ENCODE peak calls at places on chromosomes 1 and 21, in ten cellular contexts. Y, W, D, U, C, G, R, O, J and I are unnamed samples.

GRCh38 chr21:42437786-42438185 is 34.1 kb downstream of the UBASH3A start:
- DNase-seq in Y (no peak), W (no peak), D (peak; percentile 2), U (peak; percentile 74), C (peak; percentile 59), G (no peak), R (no peak), O (peak; percentile 20), J (peak; percentile 27), I (no peak)

GRCh38 chr1:21936366-21937031 is 611 bp downstream of the HSPG2 start:
- DNase-seq in Y (no peak), W (no peak), D (no peak), U (peak; percentile 39), C (no peak), G (no peak), R (no peak), O (no peak), J (no peak), I (no peak)

GRCh38 chr1:18018381-18018780 is 89.2 kb upstream of the IGSF21 start:
- DNase-seq in Y (no peak), W (no peak), D (no peak), U (no peak), C (no peak), G (no peak), R (no peak), O (no peak), J (no peak), I (no peak)

GRCh38 chr1:119079881-119080280 is 60.6 kb downstream of the WARS2 start:
- DNase-seq in Y (no peak), W (no peak), D (no peak), U (no peak), C (no peak), G (no peak), R (no peak), O (no peak), J (no peak), I (no peak)

GRCh38 chr21:42419845-42420244 is 16.1 kb downstream of the UBASH3A start:
- DNase-seq in Y (no peak), W (no peak), D (no peak), U (no peak), C (no peak), G (no peak), R (no peak), O (no peak), J (no peak), I (no peak)

GRCh38 chr1:155979525-155980343 is 1.4 kb upstream of the ARHGEF2 start:
- DNase-seq in Y (no peak), W (peak; percentile 58), D (no peak), U (no peak), C (no peak), G (no peak), R (no peak), O (no peak), J (no peak), I (no peak)

GRCh38 chr1:151098126-151098525 is 27.6 kb downstream of the GABPB2 start:
- DNase-seq in Y (no peak), W (no peak), D (no peak), U (no peak), C (no peak), G (no peak), R (no peak), O (no peak), J (no peak), I (no peak)

GRCh38 chr1:62882705-62883104 is 98.8 kb downstream of the ATG4C start:
- DNase-seq in Y (no peak), W (no peak), D (no peak), U (no peak), C (no peak), G (no peak), R (no peak), O (no peak), J (no peak), I (no peak)

GRCh38 chr1:62337785-62338631 is 18.8 kb upstream of the KANK4 start:
- DNase-seq in Y (no peak), W (no peak), D (no peak), U (peak; percentile 70), C (no peak), G (no peak), R (no peak), O (peak; percentile 61), J (no peak), I (peak; percentile 33)

GRCh38 chr1:37718181-37718900 is 26.0 kb downstream of the CDCA8 start:
- DNase-seq in Y (no peak), W (no peak), D (no peak), U (no peak), C (no peak), G (no peak), R (no peak), O (no peak), J (no peak), I (no peak)

GRCh38 chr21:42562258-42562657 is 48.6 kb downstream of the SLC37A1 start:
- DNase-seq in Y (no peak), W (no peak), D (no peak), U (no peak), C (no peak), G (no peak), R (no peak), O (no peak), J (no peak), I (no peak)

GRCh38 chr1:8016244-8017241 is 9.6 kb downstream of the ERRFI1 start:
- DNase-seq in Y (no peak), W (no peak), D (no peak), U (no peak), C (no peak), G (no peak), R (no peak), O (no peak), J (no peak), I (peak; percentile 33)

GRCh38 chr1:32396482-32396881 is 2.2 kb upstream of the BSDC1 start:
- DNase-seq in Y (no peak), W (no peak), D (no peak), U (no peak), C (no peak), G (no peak), R (no peak), O (no peak), J (no peak), I (no peak)

GRCh38 chr1:32394141-32394889 is at the start of gene BSDC1:
- DNase-seq in Y (peak; percentile 99), W (peak; percentile 97), D (peak; percentile 98), U (peak; percentile 99), C (peak; percentile 99), G (peak; percentile 99), R (peak; percentile 94), O (peak; percentile 100), J (peak; percentile 94), I (peak; percentile 98)

GRCh38 chr1:32393832-32394140 is 455 bp downstream of the BSDC1 start:
- DNase-seq in Y (no peak), W (peak; percentile 45), D (no peak), U (peak; percentile 75), C (peak; percentile 76), G (no peak), R (no peak), O (no peak), J (no peak), I (no peak)

GRCh38 chr1:32393136-32393535 is 1.1 kb downstream of the BSDC1 start:
- DNase-seq in Y (no peak), W (no peak), D (peak; percentile 42), U (no peak), C (no peak), G (no peak), R (no peak), O (no peak), J (no peak), I (no peak)

DNA sequence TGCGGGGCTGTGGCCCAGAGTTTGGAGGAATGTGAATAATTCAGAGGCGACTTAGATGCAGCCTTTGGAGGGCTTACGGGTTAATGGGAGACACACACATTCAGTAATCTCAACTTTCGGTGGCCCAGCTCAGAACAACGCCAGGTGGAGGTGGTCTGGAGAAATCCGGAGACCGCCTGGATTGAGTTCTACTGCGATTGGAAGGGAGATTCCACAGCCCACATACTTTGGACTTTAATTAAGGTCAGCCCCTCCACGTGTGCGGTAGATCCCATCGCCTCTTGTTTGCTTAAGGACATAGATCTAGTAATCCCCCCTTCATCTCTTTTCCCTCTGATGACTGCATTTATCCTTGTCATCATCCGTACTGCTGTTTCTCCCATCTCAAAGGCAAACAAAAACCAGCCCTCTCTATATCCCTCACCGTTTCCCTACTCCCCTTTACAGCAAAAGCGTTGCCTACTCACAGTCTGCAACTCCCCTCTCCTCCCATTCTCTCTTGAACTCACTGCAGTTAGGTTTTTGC is 712 bp upstream of the BSDC1 start:
- DNase-seq in Y (no peak), W (no peak), D (peak; percentile 25), U (no peak), C (no peak), G (no peak), R (no peak), O (no peak), J (no peak), I (no peak)
- H3K36me3 ChIP-seq in Y (no peaks in the 10 kb centered on the region), W (peaks cover 10% of the 10 kb centered on the region), D (peaks cover 11% of the 10 kb centered on the region), U (no peaks in the 10 kb centered on the region), C (no peaks in the 10 kb centered on the region), G (peaks cover 2% of the 10 kb centered on the region), R (no peaks in the 10 kb centered on the region), O (peaks cover 14% of the 10 kb centered on the region), J (peaks cover 15% of the 10 kb centered on the region), I (peaks cover 1% of the 10 kb centered on the region)

GRCh38 chr1:178868700-178869099 is 2.2 kb downstream of the ANGPTL1 start:
- DNase-seq in Y (no peak), W (no peak), D (no peak), U (no peak), C (no peak), G (no peak), R (no peak), O (no peak), J (no peak), I (no peak)
- H2AFZ ChIP-seq in Y (no peak overlapping the region), W (no peak overlapping the region), D (no peak overlapping the region), U (no peak overlapping the region), C (no peak overlapping the region), G (no peak overlapping the region), R (no peak overlapping the region), O (no peak overlapping the region), J (no peak overlapping the region), I (no peak overlapping the region)

GRCh38 chr1:185559684-185560310 is 174.4 kb upstream of the HMCN1 start:
- DNase-seq in Y (peak; percentile 51), W (no peak), D (peak; percentile 46), U (peak; percentile 60), C (peak; percentile 66), G (peak; percentile 31), R (peak; percentile 72), O (peak; percentile 4), J (peak; percentile 18), I (no peak)
- H3K27ac ChIP-seq in Y (no peak overlapping the region), W (no peak overlapping the region), D (no peak overlapping the region), U (no peak overlapping the region), C (no peak overlapping the region), G (no peak overlapping the region), R (no peak overlapping the region), O (no peak overlapping the region), J (no peak overlapping the region), I (no peak overlapping the region)

GRCh38 chr1:207971511-207972224 is 60.7 kb upstream of the CD34 start:
- DNase-seq in Y (no peak), W (no peak), D (no peak), U (no peak), C (no peak), G (no peak), R (no peak), O (no peak), J (no peak), I (no peak)
- H3K36me3 ChIP-seq in Y (no peaks in the 10 kb centered on the region), W (no peaks in the 10 kb centered on the region), D (no peaks in the 10 kb centered on the region), U (no peaks in the 10 kb centered on the region), C (no peaks in the 10 kb centered on the region), G (no peaks in the 10 kb centered on the region), R (no peaks in the 10 kb centered on the region), O (no peaks in the 10 kb centered on the region), J (no peaks in the 10 kb centered on the region), I (no peaks in the 10 kb centered on the region)